ENCODE peak calls at places on chromosomes 16 and 17, in seven cellular contexts. V is A673, W is prostate gland, T is adrenal gland, M is lung, O is transverse colon, I is A549. P is an unnamed sample.

GRCh38 chr17:28747046-28747691 is 3.4 kb downstream of the TRAF4 start:
- DNase-seq in V (no peak), W (peak), T (peak), M (peak), O (peak), I (no peak), P (no peak)

GRCh38 chr17:48068491-48068961 is 20.4 kb downstream of the NFE2L1 start:
- DNase-seq in V (peak), W (no peak), T (no peak), M (no peak), O (no peak), I (peak), P (peak)

GRCh38 chr16:24900230-24900629 is 54.5 kb downstream of the SLC5A11 start:
- DNase-seq in V (no peak), W (no peak), T (no peak), M (no peak), O (no peak), I (no peak), P (no peak)

GRCh38 chr16:35754391-35755369 is 2295.3 kb downstream of the TP53TG3F start:
- DNase-seq in V (no peak), W (no peak), T (no peak), M (peak), O (no peak), I (no peak), P (no peak)

GRCh38 chr17:72967963-72968585 is 124.4 kb downstream of the SLC39A11 start:
- DNase-seq in V (no peak), W (no peak), T (no peak), M (no peak), O (no peak), I (no peak), P (no peak)

GRCh38 chr17:76365256-76365903 is 11.7 kb upstream of the PRPSAP1 start:
- DNase-seq in V (no peak), W (no peak), T (no peak), M (no peak), O (no peak), I (no peak), P (no peak)

GRCh38 chr17:10738516-10739258 is 8.9 kb upstream of the TMEM220 start:
- DNase-seq in V (no peak), W (no peak), T (no peak), M (no peak), O (peak), I (no peak), P (no peak)

GRCh38 chr16:81220369-81220768 is 18.1 kb upstream of the BCO1 start:
- DNase-seq in V (no peak), W (no peak), T (no peak), M (no peak), O (no peak), I (no peak), P (no peak)

GRCh38 chr17:65514082-65514481 is 47.4 kb downstream of the AXIN2 start:
- DNase-seq in V (no peak), W (no peak), T (no peak), M (no peak), O (no peak), I (no peak), P (peak)

GRCh38 chr16:23573822-23574221 is 16.3 kb downstream of the UBFD1 start:
- DNase-seq in V (no peak), W (no peak), T (no peak), M (no peak), O (no peak), I (no peak), P (no peak)

GRCh38 chr16:5916711-5917191 is 819.2 kb upstream of the EEF2KMT start:
- DNase-seq in V (no peak), W (no peak), T (no peak), M (no peak), O (peak), I (no peak), P (no peak)

GRCh38 chr17:35089846-35090193 is 26.3 kb upstream of the RFFL start:
- DNase-seq in V (no peak), W (no peak), T (no peak), M (no peak), O (peak), I (peak), P (no peak)

DNA sequence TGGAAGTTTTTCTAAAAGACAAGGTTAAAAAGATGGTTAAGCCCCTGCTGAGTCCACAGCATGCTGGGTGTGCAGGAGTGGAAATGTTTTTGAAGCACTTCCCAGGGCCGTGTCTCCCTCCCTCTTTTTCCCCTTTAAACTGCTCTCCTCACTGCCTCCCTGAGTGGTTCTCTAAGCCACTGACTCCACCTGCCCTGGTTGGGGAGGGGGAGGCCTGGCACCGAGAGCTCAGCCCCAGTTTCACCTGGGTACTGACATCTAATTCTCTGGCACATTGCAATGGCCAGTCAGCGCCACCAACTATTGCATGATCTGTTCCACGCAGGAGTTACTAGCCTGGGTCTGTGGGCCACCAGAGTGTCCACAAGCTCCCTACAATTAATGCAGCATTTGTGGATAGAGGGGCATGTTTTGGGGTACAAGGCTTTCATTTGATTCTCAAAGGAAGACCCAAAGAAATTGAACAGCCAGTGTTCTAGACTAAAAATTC is 22.7 kb downstream of the MPP3 start:
- DNase-seq in V (no peak), W (no peak), T (no peak), M (no peak), O (no peak), I (no peak), P (no peak)
- TF ChIP-seq CTCF in V (no peak), W (no peak), T (no peak), M (no peak), O (no peak), I (no peak), P (no peak)

DNA sequence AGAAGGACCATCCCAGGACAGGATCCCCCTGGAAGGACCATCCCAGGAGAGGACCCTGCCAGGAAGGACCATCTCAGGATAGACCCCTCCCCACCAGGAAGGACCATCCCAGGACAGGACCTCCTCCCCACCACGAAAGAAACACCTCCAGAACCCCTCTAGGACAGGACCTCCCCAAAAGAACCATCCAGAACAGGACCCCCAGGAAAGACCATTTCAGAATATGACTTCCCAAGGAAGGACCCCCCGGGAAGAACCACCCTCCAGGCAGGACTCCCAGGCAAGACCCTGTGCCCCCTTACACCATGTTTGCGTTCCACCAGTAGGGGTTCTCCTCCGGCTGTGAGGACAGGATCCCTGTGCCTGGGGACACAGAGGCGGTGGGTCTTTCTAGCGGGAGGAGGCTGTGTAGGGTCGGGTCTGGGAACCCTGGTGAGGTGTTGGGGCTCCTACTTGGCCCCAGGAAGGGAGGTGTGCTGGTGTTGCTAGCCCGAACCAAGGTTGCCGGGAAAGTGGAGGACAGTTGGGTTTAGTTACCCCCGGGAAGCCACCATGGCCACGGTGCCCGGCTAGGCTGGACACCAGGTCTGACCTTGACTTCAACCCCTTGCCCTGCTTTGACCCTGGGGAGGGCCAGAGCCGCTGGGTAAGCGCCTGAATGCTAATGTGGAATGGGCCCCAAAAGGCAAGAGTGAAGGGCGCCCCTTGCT is 2.2 kb downstream of the NOTUM start:
- DNase-seq in V (no peak), W (no peak), T (no peak), M (no peak), O (no peak), I (no peak), P (no peak)
- H3K27ac ChIP-seq in V (no peak), W (no peak), T (no peak), M (no peak), O (no peak), I (peak), P (no peak)

DNA sequence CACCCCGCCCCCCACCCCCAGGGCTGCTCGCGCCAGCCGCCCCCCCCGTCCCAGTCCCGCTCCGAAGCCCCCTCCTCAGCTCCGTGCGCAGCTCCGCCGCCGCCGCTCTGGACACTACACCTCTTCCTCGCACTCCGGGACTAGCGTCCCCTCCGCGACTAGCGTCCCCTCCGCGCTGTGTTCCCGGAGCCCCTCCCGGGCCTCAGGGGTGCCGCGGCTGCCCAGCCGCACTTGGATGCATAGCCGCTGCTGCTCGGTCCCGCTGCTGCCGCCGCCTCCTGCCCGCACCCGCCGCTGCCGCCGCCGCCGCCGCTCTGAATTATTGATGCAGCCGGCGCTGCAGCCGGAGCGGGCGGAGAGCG is at the start of gene CBLN1:
- DNase-seq in V (no peak), W (no peak), T (no peak), M (no peak), O (no peak), I (no peak), P (no peak)
- H3K4me3 ChIP-seq in V (no peak), W (peak), T (peak), M (peak), O (no peak), I (peak), P (no peak)

DNA sequence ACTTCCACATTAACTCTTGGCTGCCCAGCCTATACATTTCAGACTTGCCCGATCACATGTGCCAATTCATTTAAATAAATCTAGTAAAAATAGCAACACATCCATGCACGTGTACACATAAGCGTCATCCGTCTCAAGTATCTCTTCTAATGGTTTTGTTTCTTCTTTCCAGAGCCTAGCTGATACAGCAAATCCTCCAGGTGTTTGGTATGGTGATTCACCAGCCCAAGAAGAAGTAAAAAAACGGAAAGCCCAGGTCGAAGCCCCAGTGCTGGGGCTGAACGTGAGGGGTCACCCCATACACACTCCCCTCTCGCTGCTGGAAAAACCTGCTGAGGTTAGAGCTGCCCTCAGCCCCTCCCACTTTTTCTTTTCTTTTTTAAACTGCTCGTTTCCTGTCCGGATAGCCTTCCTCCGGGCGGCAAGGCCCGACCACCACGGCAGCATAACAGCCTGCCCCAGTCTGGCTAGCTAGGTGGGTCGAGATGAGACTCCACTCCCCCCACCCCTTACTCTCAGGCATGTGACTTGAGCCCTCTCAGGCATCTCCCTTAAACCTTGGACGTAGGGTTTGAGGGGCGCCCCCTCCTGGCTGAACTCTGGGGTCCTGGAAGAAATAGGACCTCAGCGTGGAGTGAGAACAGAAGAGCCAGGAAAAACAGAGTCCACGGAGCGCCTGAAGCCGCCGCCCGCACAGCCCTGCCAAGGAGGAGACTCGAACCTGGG is 13.9 kb upstream of the OR1F1 start:
- DNase-seq in V (peak), W (no peak), T (no peak), M (no peak), O (no peak), I (peak), P (no peak)
- TF ChIP-seq CTCF in V (peak), W (no peak), T (no peak), M (no peak), O (no peak), I (peak), P (peak)

GRCh38 chr17:55388842-55389241 is 32.8 kb downstream of the MMD start:
- DNase-seq in V (no peak), W (no peak), T (no peak), M (no peak), O (no peak), I (no peak), P (no peak)
- H3K27ac ChIP-seq in V (no peak), W (no peak), T (no peak), M (no peak), O (no peak), I (no peak), P (no peak)

GRCh38 chr17:40901981-40902862 is 17.2 kb upstream of the KRT20 start:
- DNase-seq in V (no peak), W (peak), T (no peak), M (no peak), O (peak), I (peak), P (no peak)
- H3K4me3 ChIP-seq in V (no peak), W (no peak), T (no peak), M (no peak), O (no peak), I (peak), P (no peak)

GRCh38 chr16:67861877-67862276 is 11.0 kb upstream of the EDC4 start:
- DNase-seq in V (no peak), W (no peak), T (no peak), M (no peak), O (no peak), I (no peak), P (no peak)

GRCh38 chr16:67864594-67864993 is 8.3 kb upstream of the EDC4 start:
- DNase-seq in V (no peak), W (no peak), T (no peak), M (no peak), O (no peak), I (no peak), P (no peak)

GRCh38 chr16:67862623-67863583 is 9.9 kb upstream of the EDC4 start:
- DNase-seq in V (no peak), W (no peak), T (peak), M (no peak), O (no peak), I (no peak), P (peak)

GRCh38 chr16:67868290-67868689 is 4.6 kb upstream of the EDC4 start:
- DNase-seq in V (no peak), W (no peak), T (no peak), M (no peak), O (no peak), I (no peak), P (no peak)

DNA sequence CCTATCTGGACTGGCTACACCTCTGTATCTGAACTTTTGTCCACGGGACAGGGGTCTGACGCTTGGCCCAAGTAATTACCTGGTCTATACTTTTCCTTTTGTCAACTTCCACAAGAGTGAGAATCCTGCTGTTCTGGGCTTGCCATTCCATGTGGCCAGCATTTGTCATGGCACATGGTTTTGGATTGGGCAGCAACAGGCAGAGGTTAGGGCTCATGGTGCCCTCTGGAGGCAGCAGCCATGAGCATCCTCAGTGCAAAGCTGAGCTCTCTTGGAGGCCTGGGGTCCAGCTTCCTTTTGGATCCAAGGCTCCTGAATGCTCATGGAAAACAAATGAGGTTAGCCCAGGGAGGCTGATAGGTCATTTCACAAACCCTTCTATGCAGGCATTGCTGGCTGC is 7.5 kb upstream of the EDC4 start:
- DNase-seq in V (peak), W (no peak), T (peak), M (no peak), O (peak), I (peak), P (peak)
- TF ChIP-seq CTCF in V (peak), W (no peak), T (peak), M (peak), O (peak), I (peak), P (peak)

P was measured in brain microvascular endothelial cell.